ENCODE peak calls at places on chromosomes 6 and 20, in six cellular contexts. One of them, this sample, is unnamed.

GRCh38 chr20:50459124-50459918 is 50.9 kb upstream of the PTPN1 start:
- DNase-seq in GM23248: no peak
- DNase-seq in SK-N-SH: no peak
- DNase-seq in mammary epithelial cell: no peak
- DNase-seq in transverse colon: no peak
- DNase-seq in psoas muscle: no peak
- DNase-seq in this sample: no peak

GRCh38 chr6:163490826-163491577 is 76.5 kb downstream of the QKI start:
- DNase-seq in mammary epithelial cell: peak; percentile 9
- DNase-seq in GM23248: peak; percentile 22
- DNase-seq in SK-N-SH: no peak
- DNase-seq in psoas muscle: peak; percentile 81
- DNase-seq in transverse colon: peak; percentile 74
- DNase-seq in this sample: no peak

GRCh38 chr6:145025488-145025887 is 709.8 kb downstream of the EPM2A start:
- DNase-seq in GM23248: no peak
- DNase-seq in psoas muscle: no peak
- DNase-seq in mammary epithelial cell: no peak
- DNase-seq in transverse colon: no peak
- DNase-seq in SK-N-SH: no peak
- DNase-seq in this sample: no peak

GRCh38 chr6:26031151-26031594 is 56.1 kb upstream of the HFE start:
- DNase-seq in SK-N-SH: no peak
- DNase-seq in transverse colon: no peak
- DNase-seq in mammary epithelial cell: no peak
- DNase-seq in psoas muscle: no peak
- DNase-seq in GM23248: no peak
- DNase-seq in this sample: no peak

GRCh38 chr6:78598966-78599365 is 268.4 kb upstream of the IRAK1BP1 start:
- DNase-seq in GM23248: peak; percentile 86
- DNase-seq in transverse colon: no peak
- DNase-seq in mammary epithelial cell: peak; percentile 98
- DNase-seq in psoas muscle: no peak
- DNase-seq in SK-N-SH: no peak
- DNase-seq in this sample: no peak

GRCh38 chr6:52187098-52187497 is 923 bp downstream of the IL17A start:
- DNase-seq in psoas muscle: no peak
- DNase-seq in GM23248: no peak
- DNase-seq in transverse colon: no peak
- DNase-seq in SK-N-SH: no peak
- DNase-seq in mammary epithelial cell: no peak
- DNase-seq in this sample: no peak

GRCh38 chr6:52190409-52190808 is 4.2 kb downstream of the IL17A start:
- DNase-seq in transverse colon: no peak
- DNase-seq in psoas muscle: no peak
- DNase-seq in mammary epithelial cell: no peak
- DNase-seq in SK-N-SH: no peak
- DNase-seq in GM23248: no peak
- DNase-seq in this sample: no peak

GRCh38 chr6:29887819-29888581 is 54.3 kb upstream of the HLA-A start:
- DNase-seq in psoas muscle: peak; percentile 80
- DNase-seq in mammary epithelial cell: peak; percentile 61
- DNase-seq in GM23248: peak; percentile 73
- DNase-seq in transverse colon: peak; percentile 94
- DNase-seq in SK-N-SH: peak; percentile 27
- DNase-seq in this sample: peak; percentile 87

GRCh38 chr6:39881851-39882566 is 52.3 kb downstream of the MOCS1 start:
- DNase-seq in transverse colon: no peak
- DNase-seq in GM23248: peak; percentile 88
- DNase-seq in SK-N-SH: no peak
- DNase-seq in mammary epithelial cell: no peak
- DNase-seq in psoas muscle: no peak
- DNase-seq in this sample: no peak

GRCh38 chr20:49571553-49571835 is 3.6 kb upstream of the PTGIS start:
- DNase-seq in SK-N-SH: no peak
- DNase-seq in psoas muscle: no peak
- DNase-seq in transverse colon: no peak
- DNase-seq in mammary epithelial cell: no peak
- DNase-seq in GM23248: no peak
- DNase-seq in this sample: no peak

GRCh38 chr6:158131926-158132325 is 36.1 kb downstream of the SERAC1 start:
- DNase-seq in transverse colon: no peak
- DNase-seq in mammary epithelial cell: peak; percentile 21
- DNase-seq in psoas muscle: no peak
- DNase-seq in SK-N-SH: peak; percentile 62
- DNase-seq in GM23248: peak; percentile 37
- DNase-seq in this sample: no peak

GRCh38 chr6:155315516-155315871 is 1.2 kb upstream of the TFB1M start:
- DNase-seq in transverse colon: no peak
- DNase-seq in mammary epithelial cell: peak; percentile 30
- DNase-seq in SK-N-SH: no peak
- DNase-seq in GM23248: peak; percentile 54
- DNase-seq in psoas muscle: no peak
- DNase-seq in this sample: no peak

GRCh38 chr6:158316022-158316421 is 3.8 kb downstream of the TULP4 start:
- DNase-seq in transverse colon: no peak
- DNase-seq in psoas muscle: no peak
- DNase-seq in SK-N-SH: no peak
- DNase-seq in mammary epithelial cell: peak; percentile 84
- DNase-seq in GM23248: peak; percentile 2
- DNase-seq in this sample: no peak

GRCh38 chr20:36835025-36835424 is 40.9 kb upstream of the TLDC2 start:
- DNase-seq in psoas muscle: no peak
- DNase-seq in GM23248: no peak
- DNase-seq in SK-N-SH: no peak
- DNase-seq in transverse colon: no peak
- DNase-seq in mammary epithelial cell: no peak
- DNase-seq in this sample: no peak

GRCh38 chr6:33894438-33894837 is 90.6 kb upstream of the MLN start:
- DNase-seq in GM23248: peak; percentile 68
- DNase-seq in mammary epithelial cell: no peak
- DNase-seq in transverse colon: no peak
- DNase-seq in SK-N-SH: no peak
- DNase-seq in psoas muscle: no peak
- DNase-seq in this sample: no peak

GRCh38 chr6:33896391-33897192 is 92.8 kb upstream of the MLN start:
- DNase-seq in transverse colon: no peak
- DNase-seq in psoas muscle: peak; percentile 30
- DNase-seq in mammary epithelial cell: no peak
- DNase-seq in GM23248: peak; percentile 65
- DNase-seq in SK-N-SH: no peak
- DNase-seq in this sample: no peak

GRCh38 chr6:33895296-33895695 is 91.5 kb upstream of the MLN start:
- DNase-seq in SK-N-SH: no peak
- DNase-seq in psoas muscle: no peak
- DNase-seq in mammary epithelial cell: no peak
- DNase-seq in GM23248: no peak
- DNase-seq in transverse colon: no peak
- DNase-seq in this sample: no peak

GRCh38 chr6:33897193-33897479 is 93.3 kb upstream of the MLN start:
- DNase-seq in SK-N-SH: no peak
- DNase-seq in psoas muscle: no peak
- DNase-seq in GM23248: no peak
- DNase-seq in mammary epithelial cell: no peak
- DNase-seq in transverse colon: no peak
- DNase-seq in this sample: no peak

DNA sequence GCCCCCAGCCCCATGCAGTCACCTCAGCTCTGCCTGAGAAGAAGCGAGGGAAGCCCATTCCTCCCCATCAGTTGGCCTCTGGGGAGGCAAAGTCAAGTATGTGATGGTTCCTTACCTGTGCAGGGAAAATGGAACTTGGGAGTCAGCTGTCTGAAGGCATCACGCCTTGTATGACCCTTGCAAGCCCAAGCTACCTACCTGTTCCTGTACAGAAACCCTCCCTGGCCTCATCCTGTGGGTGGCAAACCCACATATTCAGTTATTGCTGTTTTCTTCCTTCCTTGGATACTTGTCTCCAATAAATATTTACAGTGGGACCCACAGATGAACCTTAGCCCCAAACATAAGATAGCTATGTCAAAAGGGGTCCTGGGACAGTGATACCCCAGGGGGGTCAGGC is 92.2 kb upstream of the MLN start:
- DNase-seq in GM23248: no peak
- DNase-seq in mammary epithelial cell: no peak
- DNase-seq in SK-N-SH: no peak
- DNase-seq in transverse colon: no peak
- DNase-seq in psoas muscle: no peak
- DNase-seq in this sample: no peak
- H3K27me3 ChIP-seq in GM23248: no peaks in the 10 kb centered on the region
- H3K27me3 ChIP-seq in mammary epithelial cell: no peaks in the 10 kb centered on the region
- H3K27me3 ChIP-seq in SK-N-SH: peaks cover 16% of the 10 kb centered on the region
- H3K27me3 ChIP-seq in transverse colon: no peaks in the 10 kb centered on the region
- H3K27me3 ChIP-seq in psoas muscle: peaks cover 15% of the 10 kb centered on the region
- H3K27me3 ChIP-seq in this sample: no peaks in the 10 kb centered on the region

DNA sequence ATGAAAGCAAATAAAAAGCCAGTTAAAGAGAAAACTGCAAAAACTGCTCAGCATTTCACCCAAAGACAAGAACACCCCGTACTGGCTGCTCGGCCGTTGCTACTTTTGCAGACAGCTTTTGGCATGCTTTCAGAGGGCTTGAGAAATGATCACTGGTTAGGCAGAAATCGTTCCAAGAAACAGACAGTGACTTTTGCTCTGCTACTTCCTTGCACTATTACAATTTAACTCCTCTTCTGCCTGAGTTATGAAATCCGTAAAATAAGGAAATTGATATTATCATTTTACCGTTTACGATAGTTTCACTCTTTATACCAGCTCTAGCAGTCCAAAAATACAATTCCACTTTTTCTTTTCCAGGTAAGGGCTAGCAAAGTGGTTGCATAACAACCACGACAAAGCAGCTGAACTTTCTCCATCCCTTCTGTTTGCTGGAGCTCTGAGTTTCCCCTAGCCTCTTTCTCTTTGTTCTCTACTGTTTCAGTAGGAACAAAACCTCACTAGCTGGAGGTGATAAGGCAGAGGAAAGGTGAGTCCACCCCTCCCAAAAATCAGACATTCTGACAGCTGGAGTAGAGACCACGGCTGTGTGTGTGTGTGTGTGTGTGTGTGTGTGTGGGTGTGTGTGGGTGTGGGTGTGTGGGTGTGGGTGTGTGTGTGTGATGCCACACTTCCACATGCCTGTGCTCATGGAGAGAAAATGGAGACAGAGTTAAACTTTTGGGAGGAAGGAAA is 191.8 kb upstream of the RREB1 start:
- DNase-seq in mammary epithelial cell: peak; percentile 12
- DNase-seq in transverse colon: peak; percentile 47
- DNase-seq in SK-N-SH: no peak
- DNase-seq in GM23248: peak; percentile 70
- DNase-seq in psoas muscle: peak; percentile 80
- DNase-seq in this sample: no peak
- H3K4me3 ChIP-seq in mammary epithelial cell: no peak overlapping the region
- H3K4me3 ChIP-seq in transverse colon: peak overlapping the region; percentile 1
- H3K4me3 ChIP-seq in SK-N-SH: no peak overlapping the region
- H3K4me3 ChIP-seq in GM23248: peak overlapping the region; percentile 57
- H3K4me3 ChIP-seq in psoas muscle: peak overlapping the region; percentile 38
- H3K4me3 ChIP-seq in this sample: no peak overlapping the region

DNA sequence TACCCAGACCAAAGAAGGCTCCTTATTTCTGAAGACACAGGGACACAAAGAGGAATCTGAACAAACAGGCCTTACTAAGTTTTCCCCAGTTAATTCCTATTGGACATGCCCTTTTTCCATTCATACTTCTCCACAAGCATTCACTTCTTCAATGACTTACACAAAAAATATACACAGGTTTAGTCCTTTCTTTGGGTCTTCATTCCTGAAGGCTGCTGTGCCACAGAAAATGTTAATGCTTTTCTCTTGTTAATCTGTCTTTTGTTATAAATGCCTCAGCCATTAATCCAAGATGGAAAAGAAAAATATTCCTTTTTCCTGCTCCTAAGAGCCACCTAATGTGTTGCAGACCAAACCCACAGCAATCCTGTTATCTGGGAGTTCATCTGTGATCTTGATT is 71.2 kb downstream of the QRSL1 start:
- DNase-seq in transverse colon: no peak
- DNase-seq in SK-N-SH: no peak
- DNase-seq in mammary epithelial cell: no peak
- DNase-seq in psoas muscle: no peak
- DNase-seq in GM23248: no peak
- DNase-seq in this sample: no peak
- H3K27me3 ChIP-seq in transverse colon: no peaks in the 10 kb centered on the region
- H3K27me3 ChIP-seq in SK-N-SH: peaks cover 7% of the 10 kb centered on the region
- H3K27me3 ChIP-seq in mammary epithelial cell: no peaks in the 10 kb centered on the region
- H3K27me3 ChIP-seq in psoas muscle: no peaks in the 10 kb centered on the region
- H3K27me3 ChIP-seq in GM23248: peaks cover 4% of the 10 kb centered on the region
- H3K27me3 ChIP-seq in this sample: no peaks in the 10 kb centered on the region

DNA sequence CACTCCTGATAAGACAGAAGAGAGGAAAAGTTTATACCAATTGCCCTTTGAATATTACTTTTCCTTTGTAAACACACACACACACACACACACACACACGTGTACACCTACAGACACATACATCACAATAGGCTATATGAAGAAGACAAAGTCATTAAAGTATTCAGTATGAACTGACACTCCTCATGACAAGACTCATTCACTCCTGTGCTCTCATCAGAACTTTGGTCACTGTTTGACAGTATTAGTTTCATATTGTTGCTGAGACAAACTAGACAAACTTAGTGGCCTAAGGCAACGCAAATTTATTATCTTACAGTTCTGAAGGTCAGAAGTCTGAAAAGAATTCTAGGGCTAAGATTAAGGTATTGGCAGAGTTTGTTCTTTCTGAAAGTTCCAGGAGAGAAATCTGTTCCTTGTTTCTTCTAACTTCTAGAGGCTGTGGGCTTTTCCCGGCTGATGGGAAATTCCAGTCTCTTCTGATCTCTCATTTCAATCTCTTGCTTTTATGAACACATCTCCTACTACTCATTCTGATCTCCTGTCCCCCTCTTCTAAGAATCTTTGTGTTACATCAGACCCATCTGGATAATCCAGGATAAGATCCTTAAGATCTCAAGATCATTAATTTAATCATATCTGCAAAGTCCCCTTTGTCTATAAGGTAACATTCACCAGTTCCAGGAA is 171.3 kb downstream of the HACE1 start:
- DNase-seq in psoas muscle: no peak
- DNase-seq in SK-N-SH: no peak
- DNase-seq in transverse colon: no peak
- DNase-seq in GM23248: no peak
- DNase-seq in mammary epithelial cell: no peak
- DNase-seq in this sample: no peak
- H3K4me3 ChIP-seq in psoas muscle: no peak overlapping the region
- H3K4me3 ChIP-seq in SK-N-SH: no peak overlapping the region
- H3K4me3 ChIP-seq in transverse colon: no peak overlapping the region
- H3K4me3 ChIP-seq in GM23248: no peak overlapping the region
- H3K4me3 ChIP-seq in mammary epithelial cell: no peak overlapping the region
- H3K4me3 ChIP-seq in this sample: no peak overlapping the region

GRCh38 chr6:149987602-149988107 is 23.9 kb downstream of the ULBP1 start:
- DNase-seq in GM23248: no peak
- DNase-seq in mammary epithelial cell: no peak
- DNase-seq in transverse colon: no peak
- DNase-seq in psoas muscle: no peak
- DNase-seq in SK-N-SH: no peak
- DNase-seq in this sample: no peak

GRCh38 chr6:149991838-149992237 is 28.1 kb downstream of the ULBP1 start:
- DNase-seq in psoas muscle: no peak
- DNase-seq in GM23248: no peak
- DNase-seq in transverse colon: no peak
- DNase-seq in SK-N-SH: no peak
- DNase-seq in mammary epithelial cell: no peak
- DNase-seq in this sample: no peak

GRCh38 chr6:149990109-149990671 is 26.4 kb downstream of the ULBP1 start:
- DNase-seq in transverse colon: no peak
- DNase-seq in GM23248: peak; percentile 22
- DNase-seq in mammary epithelial cell: no peak
- DNase-seq in psoas muscle: no peak
- DNase-seq in SK-N-SH: no peak
- DNase-seq in this sample: peak; percentile 71

GRCh38 chr6:149988550-149989336 is 25.0 kb downstream of the ULBP1 start:
- DNase-seq in SK-N-SH: no peak
- DNase-seq in mammary epithelial cell: no peak
- DNase-seq in GM23248: no peak
- DNase-seq in psoas muscle: no peak
- DNase-seq in transverse colon: no peak
- DNase-seq in this sample: peak; percentile 80

GRCh38 chr6:149990672-149991402 is 27.1 kb downstream of the ULBP1 start:
- DNase-seq in transverse colon: no peak
- DNase-seq in psoas muscle: no peak
- DNase-seq in mammary epithelial cell: no peak
- DNase-seq in SK-N-SH: peak; percentile 39
- DNase-seq in GM23248: peak; percentile 32
- DNase-seq in this sample: peak; percentile 82
- H3K27me3 ChIP-seq in transverse colon: peaks cover 100% of the 10 kb centered on the region
- H3K27me3 ChIP-seq in psoas muscle: peaks cover 98% of the 10 kb centered on the region
- H3K27me3 ChIP-seq in mammary epithelial cell: peaks cover 59% of the 10 kb centered on the region
- H3K27me3 ChIP-seq in SK-N-SH: peaks cover 81% of the 10 kb centered on the region
- H3K27me3 ChIP-seq in GM23248: peaks cover 91% of the 10 kb centered on the region
- H3K27me3 ChIP-seq in this sample: peaks cover 91% of the 10 kb centered on the region